ENCODE peak calls at places on chromosome 17, in ten cellular contexts. Y is HepG2, D is prostate gland, T is stomach, H is esophagus muscularis mucosa, U is HCT116, I is GM23338, Z is transverse colon, V is spleen, A is endothelial cell of umbilical vein. C is an unnamed sample.
A peak's percentile ranks its signal among the peaks of the same experiment; 100 is the strongest.

GRCh38 chr17:74190154-74190553 is 13.3 kb upstream of the RPL38 start:
- DNase-seq in Z (no peak), Y (peak; percentile 44), A (peak; percentile 61), U (peak; percentile 66), V (no peak), I (peak; percentile 71), T (no peak), D (no peak), H (no peak), C (no peak)

GRCh38 chr17:8176197-8176940 is at the start of gene TMEM107:
- DNase-seq in V (peak; percentile 97), T (peak; percentile 90), H (peak; percentile 96), Y (peak; percentile 80), D (peak; percentile 89), A (peak; percentile 85), I (peak; percentile 98), U (peak; percentile 74), Z (peak; percentile 93), C (peak; percentile 95)

GRCh38 chr17:8053600-8053999 is 14.7 kb downstream of the ALOX15B start:
- DNase-seq in U (no peak), A (no peak), H (no peak), Y (no peak), D (no peak), V (no peak), T (no peak), I (no peak), Z (no peak), C (no peak)

GRCh38 chr17:1000597-1001490 is 3.9 kb downstream of the TIMM22 start:
- DNase-seq in T (peak; percentile 63), Y (peak; percentile 56), A (peak; percentile 87), Z (no peak), V (no peak), D (no peak), U (no peak), I (no peak), H (no peak), C (no peak)

GRCh38 chr17:17971431-17972125 is 622 bp downstream of the TOM1L2 start:
- DNase-seq in V (peak; percentile 93), I (no peak), U (no peak), T (peak; percentile 47), H (no peak), D (peak; percentile 21), Y (no peak), Z (peak; percentile 48), A (peak; percentile 21), C (peak; percentile 94)

GRCh38 chr17:27529230-27529796 is 73.1 kb downstream of the KSR1 start:
- DNase-seq in A (peak; percentile 33), Y (no peak), D (no peak), V (peak; percentile 83), Z (no peak), I (no peak), H (no peak), T (no peak), U (no peak), C (peak; percentile 75)

GRCh38 chr17:54493691-54494090 is 407.0 kb upstream of the TOM1L1 start:
- DNase-seq in U (no peak), I (no peak), A (no peak), T (no peak), D (no peak), Y (no peak), Z (no peak), H (no peak), V (no peak), C (no peak)

GRCh38 chr17:76940738-76941350 is 72.6 kb downstream of the MGAT5B start:
- DNase-seq in V (no peak), Y (peak; percentile 23), T (no peak), U (no peak), I (peak; percentile 90), Z (no peak), D (no peak), A (peak; percentile 8), H (no peak), C (no peak)

GRCh38 chr17:41619162-41619933 is 5.0 kb downstream of the KRT17 start:
- DNase-seq in Y (no peak), T (no peak), V (peak; percentile 61), A (no peak), D (no peak), Z (no peak), I (no peak), U (no peak), H (no peak), C (no peak)

GRCh38 chr17:41618341-41619161 is 5.8 kb downstream of the KRT17 start:
- DNase-seq in D (no peak), U (no peak), I (no peak), Z (no peak), T (no peak), Y (no peak), V (peak; percentile 52), H (no peak), A (no peak), C (no peak)

GRCh38 chr17:41617698-41618097 is 5.1 kb upstream of the KRT16 start:
- DNase-seq in H (no peak), A (no peak), T (no peak), D (no peak), Z (no peak), U (no peak), V (peak; percentile 42), Y (no peak), I (no peak), C (no peak)

GRCh38 chr17:41621916-41622315 is 2.5 kb downstream of the KRT17 start:
- DNase-seq in V (no peak), Y (no peak), U (no peak), D (no peak), A (no peak), H (no peak), Z (no peak), I (no peak), T (no peak), C (no peak)

GRCh38 chr17:41620583-41621434 is 3.6 kb downstream of the KRT17 start:
- DNase-seq in A (no peak), H (no peak), U (no peak), I (no peak), Y (no peak), V (peak; percentile 58), T (no peak), D (no peak), Z (no peak), C (no peak)
- TF ChIP-seq CTCF in A (no peak), H (no peak), U (no peak), I (peak; percentile 31), Y (no peak), V (no peak), T (no peak), D (no peak), Z (no peak), C (no peak)

GRCh38 chr17:50379733-50380132 is 6.7 kb downstream of the EME1 start:
- DNase-seq in D (no peak), U (no peak), H (no peak), Y (no peak), V (no peak), Z (no peak), T (no peak), A (no peak), I (no peak), C (no peak)

GRCh38 chr17:50373705-50374104 is 676 bp downstream of the EME1 start:
- DNase-seq in A (no peak), Y (no peak), D (no peak), U (no peak), T (no peak), H (no peak), Z (no peak), V (no peak), I (no peak), C (no peak)

GRCh38 chr17:50372708-50373556 is at the start of the genes EME1 and MRPL27:
- DNase-seq in Y (peak; percentile 94), I (peak; percentile 92), H (peak; percentile 97), T (peak; percentile 82), Z (peak; percentile 88), D (peak; percentile 80), A (peak; percentile 93), V (peak; percentile 95), U (peak; percentile 90), C (peak; percentile 88)

GRCh38 chr17:50372222-50372621 is 762 bp downstream of the MRPL27 start:
- DNase-seq in V (peak; percentile 49), A (no peak), T (no peak), U (no peak), H (no peak), Z (no peak), D (no peak), I (no peak), Y (no peak), C (no peak)

DNA sequence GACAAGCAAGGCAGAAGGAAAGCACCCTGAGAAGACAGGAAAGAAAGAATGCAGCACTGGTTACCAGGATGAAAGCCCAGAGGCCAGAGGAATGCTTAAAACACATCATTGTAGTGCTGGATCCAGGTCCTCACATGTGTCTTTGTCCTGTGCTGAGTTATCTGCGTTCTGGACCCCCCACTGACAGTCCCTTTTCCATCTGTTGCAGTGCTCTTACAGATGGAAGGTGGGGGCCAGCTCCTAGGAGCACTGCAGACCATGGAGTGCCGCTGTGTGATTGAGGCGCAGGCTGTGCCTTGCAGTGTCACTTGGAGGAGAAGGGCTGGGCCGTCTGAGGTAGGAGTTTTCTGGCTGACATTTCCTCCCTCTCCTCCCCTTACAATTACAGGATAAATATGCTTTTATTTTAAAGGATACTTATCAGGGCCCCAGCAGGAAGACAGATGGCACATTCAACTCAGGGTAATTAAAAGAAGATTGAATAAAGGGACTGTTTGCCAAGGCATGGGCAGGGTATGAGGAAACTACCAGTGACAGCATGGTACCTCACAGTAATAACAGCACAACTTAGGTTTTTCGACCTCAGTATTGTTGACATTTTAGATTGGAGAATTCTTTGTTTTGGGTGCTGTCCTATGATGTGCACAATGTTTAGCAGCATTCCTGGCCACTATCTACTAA is 3.0 kb downstream of the EME1 start:
- DNase-seq in V (no peak), I (no peak), D (no peak), Z (no peak), H (no peak), A (no peak), T (no peak), Y (no peak), U (no peak), C (no peak)
- TF ChIP-seq POLR2AphosphoS5 in V (no peak), I (no peak), D (no peak), Z (no peak), H (no peak), A (no peak), T (no peak), Y (no peak), U (no peak), C (no peak)

GRCh38 chr17:40174528-40174927 is 2.7 kb upstream of the RAPGEFL1 start:
- DNase-seq in I (no peak), D (no peak), U (no peak), Y (no peak), T (no peak), Z (no peak), H (no peak), A (no peak), V (no peak), C (no peak)
- TF ChIP-seq CTCF in I (no peak), D (no peak), U (no peak), Y (no peak), T (no peak), Z (no peak), H (no peak), A (no peak), V (no peak), C (no peak)

GRCh38 chr17:4585203-4585939 is 1.0 kb downstream of the SMTNL2 start:
- DNase-seq in H (no peak), I (no peak), A (no peak), Z (no peak), Y (peak; percentile 36), V (peak; percentile 64), D (no peak), T (no peak), U (no peak), C (no peak)

GRCh38 chr17:4584835-4585187 is 482 bp downstream of the SMTNL2 start:
- DNase-seq in T (no peak), I (peak; percentile 52), Z (no peak), V (peak; percentile 53), Y (no peak), D (no peak), A (no peak), H (no peak), U (no peak), C (peak; percentile 86)

GRCh38 chr17:4583206-4583605 is 1.1 kb upstream of the SMTNL2 start:
- DNase-seq in Z (no peak), T (no peak), U (no peak), A (no peak), H (no peak), Y (no peak), I (no peak), D (no peak), V (peak; percentile 19), C (no peak)

GRCh38 chr17:4583796-4584124 is 569 bp upstream of the SMTNL2 start:
- DNase-seq in T (no peak), V (peak; percentile 62), Z (no peak), I (peak; percentile 74), U (peak; percentile 31), A (peak; percentile 18), Y (no peak), D (no peak), H (no peak), C (no peak)

GRCh38 chr17:4584125-4584834 is at the start of gene SMTNL2:
- DNase-seq in T (no peak), I (peak; percentile 51), D (no peak), Z (no peak), H (no peak), V (peak; percentile 75), A (no peak), Y (no peak), U (no peak), C (peak; percentile 94)
- TF ChIP-seq POLR2AphosphoS5 in T (no peak), I (peak; percentile 63), D (no peak), Z (no peak), H (peak; percentile 47), V (peak; percentile 8), A (no peak), Y (no peak), U (peak; percentile 27), C (no peak)

C was measured in upper lobe of left lung.